ENCODE peak calls at places on chromosomes 13 and 19, in eight cellular contexts. B, P, O, E, D, A, X and F are unnamed samples.

GRCh38 chr19:2230029-2230531 is 6.0 kb downstream of the PLEKHJ1 start:
- DNase-seq in E (no peak), A (no peak), B (no peak), D (no peak), X (no peak), P (no peak), O (no peak), F (no peak)

GRCh38 chr19:38650911-38651584 is 3.6 kb downstream of the ACTN4 start:
- DNase-seq in O (no peak), X (peak), A (no peak), P (no peak), D (peak), E (no peak), B (no peak), F (peak)

GRCh38 chr19:1064661-1065605 is 2.0 kb upstream of the ARHGAP45 start:
- DNase-seq in O (peak), D (peak), A (peak), P (peak), E (peak), X (no peak), B (no peak), F (peak)

GRCh38 chr13:28761586-28761985 is 42.8 kb upstream of the SLC46A3 start:
- DNase-seq in X (no peak), D (peak), B (no peak), O (no peak), A (no peak), E (no peak), P (no peak), F (no peak)

GRCh38 chr13:97695684-97696083 is 257.8 kb upstream of the IPO5 start:
- DNase-seq in A (peak), X (no peak), B (no peak), D (no peak), O (no peak), P (no peak), E (no peak), F (no peak)

GRCh38 chr19:51422053-51422448 is 4.6 kb upstream of the SIGLEC10 start:
- DNase-seq in X (peak), A (peak), E (peak), B (peak), P (peak), O (peak), D (peak), F (peak)

GRCh38 chr19:35309481-35310279 is 17.7 kb downstream of the MAG start:
- DNase-seq in X (no peak), E (no peak), P (no peak), D (peak), B (no peak), O (no peak), A (no peak), F (no peak)

GRCh38 chr19:18440421-18440877 is 2.5 kb upstream of the ISYNA1 start:
- DNase-seq in P (no peak), O (no peak), B (no peak), E (no peak), D (no peak), X (no peak), A (no peak), F (peak)

GRCh38 chr19:10290439-10290875 is 705 bp downstream of the ICAM5 start:
- DNase-seq in O (peak), A (no peak), D (peak), P (no peak), E (no peak), B (no peak), X (no peak), F (peak)

GRCh38 chr19:10290876-10291553 is 1.3 kb downstream of the ICAM5 start:
- DNase-seq in P (peak), B (no peak), D (peak), A (no peak), O (peak), X (no peak), E (peak), F (peak)

GRCh38 chr19:10288662-10289166 is 1.0 kb upstream of the ICAM5 start:
- DNase-seq in O (no peak), A (peak), X (no peak), D (peak), E (peak), P (no peak), B (no peak), F (peak)

GRCh38 chr19:10289836-10290438 is at the start of gene ICAM5:
- DNase-seq in A (no peak), B (no peak), P (no peak), E (peak), O (no peak), D (peak), X (no peak), F (peak)

DNA sequence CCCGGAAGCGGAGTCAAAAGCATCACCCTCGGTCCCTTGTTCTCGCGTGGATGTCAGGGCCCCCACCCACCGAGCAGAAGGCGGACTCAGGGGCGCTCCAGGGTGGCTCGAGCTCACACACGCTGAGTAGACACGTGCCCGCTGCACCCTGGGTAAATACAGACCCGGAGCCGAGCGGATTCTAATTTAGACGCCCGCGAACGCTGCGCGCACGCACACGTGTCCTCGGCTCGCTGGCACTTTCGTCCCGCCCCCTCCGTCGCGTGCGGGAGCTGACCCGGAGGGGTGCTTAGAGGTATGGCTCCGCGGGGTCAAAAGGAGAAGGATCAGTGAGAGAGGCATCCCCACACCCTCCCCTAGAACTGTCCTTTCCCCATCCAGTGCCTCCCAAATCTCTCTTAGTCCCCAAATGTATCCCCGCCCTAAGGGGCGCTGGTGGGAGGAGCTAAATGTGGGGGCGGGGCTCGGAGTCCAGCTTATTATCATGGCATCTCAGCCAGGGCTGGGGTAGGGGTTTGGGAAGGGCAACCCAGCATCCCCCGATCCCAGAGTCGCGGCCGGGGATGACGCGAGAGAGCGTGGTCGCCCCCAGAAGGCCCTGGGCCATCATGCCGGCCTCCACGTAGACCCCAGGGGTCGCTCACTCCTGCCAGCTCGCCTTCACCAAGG is 451 bp upstream of the ICAM5 start:
- DNase-seq in D (peak), E (peak), P (no peak), A (no peak), O (peak), X (no peak), B (no peak), F (peak)
- TF ChIP-seq POLR2A in D (no peak), E (no peak), P (no peak), A (no peak), O (no peak), X (no peak), B (no peak), F (no peak)

DNA sequence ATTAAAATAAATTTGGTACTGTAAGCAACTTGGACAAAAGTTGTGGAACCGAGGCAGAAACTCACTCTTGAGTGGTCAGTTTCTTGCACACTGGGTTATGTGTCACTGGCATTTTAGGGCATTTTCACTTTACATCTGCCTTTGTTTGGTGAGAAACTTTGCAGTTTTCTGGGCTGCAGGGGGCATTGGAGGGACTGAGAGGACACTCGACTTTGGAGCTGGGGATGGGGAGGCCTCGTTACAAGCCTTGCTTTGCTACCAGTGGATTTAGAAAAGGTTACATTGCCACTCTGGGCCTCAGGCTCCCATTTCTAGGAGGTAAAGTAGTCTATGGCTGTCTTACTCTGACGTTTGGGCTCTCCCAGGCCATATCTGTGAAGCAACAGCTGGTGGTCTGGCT is 41.9 kb upstream of the ZNF536 start:
- DNase-seq in O (no peak), E (no peak), B (no peak), A (no peak), D (no peak), P (no peak), X (no peak), F (no peak)
- TF ChIP-seq CTCF in O (no peak), E (no peak), B (no peak), A (no peak), D (no peak), P (no peak), X (no peak), F (no peak)

DNA sequence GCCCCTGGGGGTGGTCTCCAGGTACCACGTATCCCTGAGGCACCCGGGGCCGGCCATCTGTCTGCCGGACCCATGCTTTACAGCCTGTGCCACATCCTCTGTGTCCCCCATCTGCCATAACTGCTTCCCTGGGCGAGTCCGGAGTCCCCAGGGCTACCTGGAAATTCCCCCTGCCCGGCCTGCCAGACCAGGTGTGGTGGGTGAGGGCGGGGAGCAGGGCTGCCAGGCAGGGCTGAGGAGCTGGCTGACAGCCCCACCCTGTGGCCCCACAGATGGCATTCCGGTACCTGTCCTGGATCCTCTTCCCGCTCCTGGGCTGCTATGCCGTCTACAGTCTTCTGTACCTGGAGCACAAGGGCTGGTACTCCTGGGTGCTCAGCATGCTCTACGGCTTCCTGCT is 10.3 kb upstream of the RELB start:
- DNase-seq in X (peak), A (no peak), O (no peak), E (no peak), P (peak), B (no peak), D (no peak), F (no peak)
- TF ChIP-seq POLR2A in X (no peak), A (no peak), O (no peak), E (no peak), P (no peak), B (no peak), D (no peak), F (no peak)

DNA sequence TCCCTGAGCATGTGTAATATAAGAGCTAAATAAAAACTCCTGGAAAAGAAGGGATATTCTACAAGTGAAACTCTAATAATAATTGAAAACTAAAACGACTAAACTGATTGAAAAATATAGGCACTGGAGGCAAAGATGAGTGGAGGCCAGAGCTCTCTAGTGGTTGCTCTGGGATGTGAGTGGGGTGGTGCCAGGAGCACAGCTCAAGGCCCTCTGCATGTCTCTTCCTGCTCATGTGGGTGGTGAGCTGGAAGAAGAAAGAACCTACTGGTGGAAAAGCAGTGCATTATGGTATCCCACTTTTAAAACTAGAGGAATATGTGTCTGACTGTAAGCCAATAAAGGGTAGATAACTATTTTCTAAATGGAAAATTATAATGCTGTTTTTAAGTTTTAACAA is 15.8 kb upstream of the ARHGEF7 start:
- DNase-seq in D (no peak), B (no peak), A (no peak), O (no peak), E (no peak), P (no peak), X (no peak), F (no peak)
- TF ChIP-seq CTCF in D (no peak), B (no peak), A (no peak), O (no peak), E (no peak), P (no peak), X (no peak), F (peak)